ENCODE peak calls at places on chromosomes 4 and X, in eight cellular contexts. One of them, this sample, is unnamed.

GRCh38 chr4:150591284-150591874 is 9.4 kb downstream of the MAB21L2 start:
- DNase-seq in ACHN: no peak
- DNase-seq in OCI-LY7: no peak
- DNase-seq in activated CD8-positive, alpha-beta memory T cell treated with anti-CD3 and anti-CD28 coated beads, Interleukin-2, amount 50 U/mL, for 4 hours: no peak
- DNase-seq in Caki2: no peak
- DNase-seq in A172: no peak
- DNase-seq in WTC11: peak
- DNase-seq in midbrain: no peak
- DNase-seq in this sample: peak

GRCh38 chr4:37531156-37531555 is 155.0 kb downstream of the RELL1 start:
- DNase-seq in A172: no peak
- DNase-seq in midbrain: no peak
- DNase-seq in Caki2: no peak
- DNase-seq in activated CD8-positive, alpha-beta memory T cell treated with anti-CD3 and anti-CD28 coated beads, Interleukin-2, amount 50 U/mL, for 4 hours: no peak
- DNase-seq in ACHN: no peak
- DNase-seq in OCI-LY7: no peak
- DNase-seq in WTC11: no peak
- DNase-seq in this sample: no peak

GRCh38 chr4:31261632-31262031 is 541.5 kb downstream of the PCDH7 start:
- DNase-seq in OCI-LY7: no peak
- DNase-seq in ACHN: no peak
- DNase-seq in A172: no peak
- DNase-seq in midbrain: no peak
- DNase-seq in WTC11: no peak
- DNase-seq in activated CD8-positive, alpha-beta memory T cell treated with anti-CD3 and anti-CD28 coated beads, Interleukin-2, amount 50 U/mL, for 4 hours: no peak
- DNase-seq in Caki2: no peak
- DNase-seq in this sample: no peak

GRCh38 chr4:113878718-113879117 is 100.7 kb downstream of the ARSJ start:
- DNase-seq in activated CD8-positive, alpha-beta memory T cell treated with anti-CD3 and anti-CD28 coated beads, Interleukin-2, amount 50 U/mL, for 4 hours: no peak
- DNase-seq in midbrain: no peak
- DNase-seq in WTC11: peak
- DNase-seq in ACHN: peak
- DNase-seq in A172: peak
- DNase-seq in Caki2: peak
- DNase-seq in OCI-LY7: peak
- DNase-seq in this sample: peak

GRCh38 chr4:174826660-174827059 is 2.4 kb downstream of the GLRA3 start:
- DNase-seq in activated CD8-positive, alpha-beta memory T cell treated with anti-CD3 and anti-CD28 coated beads, Interleukin-2, amount 50 U/mL, for 4 hours: no peak
- DNase-seq in Caki2: no peak
- DNase-seq in WTC11: no peak
- DNase-seq in A172: no peak
- DNase-seq in midbrain: no peak
- DNase-seq in OCI-LY7: no peak
- DNase-seq in ACHN: no peak
- DNase-seq in this sample: no peak

GRCh38 chr4:40241936-40242590 is 45.2 kb downstream of the RHOH start:
- DNase-seq in ACHN: no peak
- DNase-seq in midbrain: no peak
- DNase-seq in WTC11: no peak
- DNase-seq in activated CD8-positive, alpha-beta memory T cell treated with anti-CD3 and anti-CD28 coated beads, Interleukin-2, amount 50 U/mL, for 4 hours: peak
- DNase-seq in Caki2: no peak
- DNase-seq in OCI-LY7: no peak
- DNase-seq in A172: no peak
- DNase-seq in this sample: no peak

GRCh38 chr4:40908297-40908696 is 158.5 kb downstream of the NSUN7 start:
- DNase-seq in Caki2: no peak
- DNase-seq in OCI-LY7: no peak
- DNase-seq in ACHN: no peak
- DNase-seq in A172: peak
- DNase-seq in activated CD8-positive, alpha-beta memory T cell treated with anti-CD3 and anti-CD28 coated beads, Interleukin-2, amount 50 U/mL, for 4 hours: no peak
- DNase-seq in WTC11: peak
- DNase-seq in midbrain: no peak
- DNase-seq in this sample: peak

GRCh38 chr4:22408474-22408873 is 107.4 kb downstream of the ADGRA3 start:
- DNase-seq in OCI-LY7: no peak
- DNase-seq in WTC11: no peak
- DNase-seq in A172: no peak
- DNase-seq in ACHN: no peak
- DNase-seq in Caki2: no peak
- DNase-seq in activated CD8-positive, alpha-beta memory T cell treated with anti-CD3 and anti-CD28 coated beads, Interleukin-2, amount 50 U/mL, for 4 hours: no peak
- DNase-seq in midbrain: no peak
- DNase-seq in this sample: no peak

GRCh38 chrX:39541881-39542280 is 555.9 kb downstream of the BCOR start:
- DNase-seq in A172: no peak
- DNase-seq in midbrain: no peak
- DNase-seq in OCI-LY7: no peak
- DNase-seq in ACHN: no peak
- DNase-seq in WTC11: no peak
- DNase-seq in Caki2: no peak
- DNase-seq in activated CD8-positive, alpha-beta memory T cell treated with anti-CD3 and anti-CD28 coated beads, Interleukin-2, amount 50 U/mL, for 4 hours: no peak
- DNase-seq in this sample: no peak

GRCh38 chr4:67539830-67540229 is 5.5 kb downstream of the CENPC start:
- DNase-seq in OCI-LY7: no peak
- DNase-seq in ACHN: no peak
- DNase-seq in activated CD8-positive, alpha-beta memory T cell treated with anti-CD3 and anti-CD28 coated beads, Interleukin-2, amount 50 U/mL, for 4 hours: no peak
- DNase-seq in A172: no peak
- DNase-seq in WTC11: no peak
- DNase-seq in midbrain: no peak
- DNase-seq in Caki2: no peak
- DNase-seq in this sample: no peak

GRCh38 chrX:82748901-82749505 is 759.1 kb upstream of the POU3F4 start:
- DNase-seq in OCI-LY7: no peak
- DNase-seq in A172: peak
- DNase-seq in ACHN: peak
- DNase-seq in activated CD8-positive, alpha-beta memory T cell treated with anti-CD3 and anti-CD28 coated beads, Interleukin-2, amount 50 U/mL, for 4 hours: no peak
- DNase-seq in WTC11: no peak
- DNase-seq in midbrain: no peak
- DNase-seq in Caki2: peak
- DNase-seq in this sample: no peak

GRCh38 chr4:48340276-48340904 is 939 bp upstream of the SLAIN2 start:
- DNase-seq in activated CD8-positive, alpha-beta memory T cell treated with anti-CD3 and anti-CD28 coated beads, Interleukin-2, amount 50 U/mL, for 4 hours: peak
- DNase-seq in A172: peak
- DNase-seq in OCI-LY7: peak
- DNase-seq in Caki2: no peak
- DNase-seq in midbrain: peak
- DNase-seq in WTC11: no peak
- DNase-seq in ACHN: peak
- DNase-seq in this sample: peak

GRCh38 chr4:166602068-166602467 is 632.2 kb downstream of the SPOCK3 start:
- DNase-seq in midbrain: no peak
- DNase-seq in Caki2: no peak
- DNase-seq in OCI-LY7: no peak
- DNase-seq in A172: no peak
- DNase-seq in ACHN: no peak
- DNase-seq in WTC11: no peak
- DNase-seq in activated CD8-positive, alpha-beta memory T cell treated with anti-CD3 and anti-CD28 coated beads, Interleukin-2, amount 50 U/mL, for 4 hours: no peak
- DNase-seq in this sample: no peak

GRCh38 chr4:103928370-103928769 is 208.6 kb upstream of the TACR3 start:
- DNase-seq in OCI-LY7: no peak
- DNase-seq in ACHN: no peak
- DNase-seq in activated CD8-positive, alpha-beta memory T cell treated with anti-CD3 and anti-CD28 coated beads, Interleukin-2, amount 50 U/mL, for 4 hours: no peak
- DNase-seq in A172: no peak
- DNase-seq in Caki2: no peak
- DNase-seq in WTC11: no peak
- DNase-seq in midbrain: no peak
- DNase-seq in this sample: no peak

GRCh38 chrX:2608638-2609430 is 82.3 kb upstream of the CD99 start:
- DNase-seq in A172: peak
- DNase-seq in ACHN: peak
- DNase-seq in Caki2: peak
- DNase-seq in WTC11: peak
- DNase-seq in OCI-LY7: peak
- DNase-seq in activated CD8-positive, alpha-beta memory T cell treated with anti-CD3 and anti-CD28 coated beads, Interleukin-2, amount 50 U/mL, for 4 hours: peak
- DNase-seq in midbrain: no peak
- DNase-seq in this sample: peak

GRCh38 chr4:56099378-56099786 is 150.6 kb downstream of the CEP135 start:
- DNase-seq in ACHN: no peak
- DNase-seq in A172: peak
- DNase-seq in WTC11: no peak
- DNase-seq in OCI-LY7: no peak
- DNase-seq in Caki2: no peak
- DNase-seq in activated CD8-positive, alpha-beta memory T cell treated with anti-CD3 and anti-CD28 coated beads, Interleukin-2, amount 50 U/mL, for 4 hours: no peak
- DNase-seq in midbrain: peak
- DNase-seq in this sample: no peak

GRCh38 chrX:111779582-111779981 is 96.4 kb upstream of the TRPC5OS start:
- DNase-seq in OCI-LY7: no peak
- DNase-seq in A172: no peak
- DNase-seq in midbrain: no peak
- DNase-seq in activated CD8-positive, alpha-beta memory T cell treated with anti-CD3 and anti-CD28 coated beads, Interleukin-2, amount 50 U/mL, for 4 hours: no peak
- DNase-seq in ACHN: no peak
- DNase-seq in WTC11: no peak
- DNase-seq in Caki2: no peak
- DNase-seq in this sample: no peak

GRCh38 chr4:120870279-120870673 is 52.2 kb downstream of the PRDM5 start:
- DNase-seq in ACHN: no peak
- DNase-seq in midbrain: no peak
- DNase-seq in WTC11: peak
- DNase-seq in Caki2: no peak
- DNase-seq in OCI-LY7: peak
- DNase-seq in A172: no peak
- DNase-seq in activated CD8-positive, alpha-beta memory T cell treated with anti-CD3 and anti-CD28 coated beads, Interleukin-2, amount 50 U/mL, for 4 hours: no peak
- DNase-seq in this sample: peak

GRCh38 chr4:113708250-113708649 is 53.3 kb downstream of the CAMK2D start:
- DNase-seq in midbrain: no peak
- DNase-seq in activated CD8-positive, alpha-beta memory T cell treated with anti-CD3 and anti-CD28 coated beads, Interleukin-2, amount 50 U/mL, for 4 hours: no peak
- DNase-seq in Caki2: peak
- DNase-seq in OCI-LY7: no peak
- DNase-seq in A172: peak
- DNase-seq in WTC11: no peak
- DNase-seq in ACHN: no peak
- DNase-seq in this sample: no peak

GRCh38 chrX:100512471-100512870 is 72.3 kb upstream of the TNMD start:
- DNase-seq in ACHN: peak
- DNase-seq in Caki2: peak
- DNase-seq in WTC11: no peak
- DNase-seq in activated CD8-positive, alpha-beta memory T cell treated with anti-CD3 and anti-CD28 coated beads, Interleukin-2, amount 50 U/mL, for 4 hours: no peak
- DNase-seq in A172: no peak
- DNase-seq in midbrain: peak
- DNase-seq in OCI-LY7: peak
- DNase-seq in this sample: no peak